ENCODE peak calls at places on chromosomes 1 and 21, in seven cellular contexts. One of them, this sample, is unnamed.

GRCh38 chr1:56196839-56197238 is 382.5 kb downstream of the PLPP3 start:
- ATAC-seq in body of pancreas: no peak
- ATAC-seq in CD8-positive, alpha-beta T cell: no peak
- ATAC-seq in pancreas: no peak
- ATAC-seq in left lung: no peak
- ATAC-seq in aorta: no peak
- ATAC-seq in right cardiac atrium: no peak
- ATAC-seq in this sample: no peak

GRCh38 chr1:112461200-112461871 is 47.4 kb upstream of the WNT2B start:
- ATAC-seq in CD8-positive, alpha-beta T cell: no peak
- ATAC-seq in body of pancreas: no peak
- ATAC-seq in left lung: peak
- ATAC-seq in aorta: no peak
- ATAC-seq in right cardiac atrium: no peak
- ATAC-seq in pancreas: no peak
- ATAC-seq in this sample: no peak

GRCh38 chr21:46667735-46668380 is 32.4 kb downstream of the PRMT2 start:
- ATAC-seq in pancreas: peak
- ATAC-seq in aorta: peak
- ATAC-seq in right cardiac atrium: peak
- ATAC-seq in body of pancreas: no peak
- ATAC-seq in left lung: peak
- ATAC-seq in CD8-positive, alpha-beta T cell: no peak
- ATAC-seq in this sample: no peak

GRCh38 chr1:21749859-21750468 is 33.0 kb downstream of the USP48 start:
- ATAC-seq in body of pancreas: no peak
- ATAC-seq in pancreas: no peak
- ATAC-seq in CD8-positive, alpha-beta T cell: no peak
- ATAC-seq in left lung: no peak
- ATAC-seq in right cardiac atrium: no peak
- ATAC-seq in aorta: no peak
- ATAC-seq in this sample: no peak

GRCh38 chr1:164953095-164953494 is 394.1 kb downstream of the PBX1 start:
- ATAC-seq in body of pancreas: no peak
- ATAC-seq in right cardiac atrium: no peak
- ATAC-seq in CD8-positive, alpha-beta T cell: no peak
- ATAC-seq in left lung: no peak
- ATAC-seq in aorta: no peak
- ATAC-seq in pancreas: no peak
- ATAC-seq in this sample: no peak

GRCh38 chr1:8889925-8890785 is 11.7 kb upstream of the ENO1 start:
- ATAC-seq in left lung: peak
- ATAC-seq in aorta: peak
- ATAC-seq in pancreas: peak
- ATAC-seq in right cardiac atrium: peak
- ATAC-seq in CD8-positive, alpha-beta T cell: no peak
- ATAC-seq in body of pancreas: peak
- ATAC-seq in this sample: peak

GRCh38 chr1:179366093-179366800 is 476 bp downstream of the AXDND1 start:
- ATAC-seq in aorta: no peak
- ATAC-seq in body of pancreas: peak
- ATAC-seq in pancreas: peak
- ATAC-seq in right cardiac atrium: no peak
- ATAC-seq in CD8-positive, alpha-beta T cell: peak
- ATAC-seq in left lung: peak
- ATAC-seq in this sample: no peak

GRCh38 chr1:17719874-17720273 is 35.3 kb upstream of the ACTL8 start:
- ATAC-seq in CD8-positive, alpha-beta T cell: no peak
- ATAC-seq in right cardiac atrium: no peak
- ATAC-seq in aorta: no peak
- ATAC-seq in left lung: no peak
- ATAC-seq in body of pancreas: no peak
- ATAC-seq in pancreas: no peak
- ATAC-seq in this sample: no peak

GRCh38 chr1:156004843-156005593 is 15.7 kb downstream of the SSR2 start:
- ATAC-seq in left lung: peak
- ATAC-seq in aorta: no peak
- ATAC-seq in body of pancreas: no peak
- ATAC-seq in right cardiac atrium: no peak
- ATAC-seq in pancreas: no peak
- ATAC-seq in CD8-positive, alpha-beta T cell: peak
- ATAC-seq in this sample: peak

GRCh38 chr1:216600730-216601426 is 122.4 kb downstream of the ESRRG start:
- ATAC-seq in aorta: peak
- ATAC-seq in left lung: peak
- ATAC-seq in right cardiac atrium: peak
- ATAC-seq in CD8-positive, alpha-beta T cell: no peak
- ATAC-seq in pancreas: peak
- ATAC-seq in body of pancreas: peak
- ATAC-seq in this sample: peak

GRCh38 chr1:67711150-67711849 is 26.3 kb downstream of the GADD45A start:
- ATAC-seq in left lung: no peak
- ATAC-seq in aorta: no peak
- ATAC-seq in body of pancreas: no peak
- ATAC-seq in CD8-positive, alpha-beta T cell: no peak
- ATAC-seq in right cardiac atrium: no peak
- ATAC-seq in pancreas: peak
- ATAC-seq in this sample: no peak

GRCh38 chr1:86616871-86617270 is 70.0 kb downstream of the CLCA4 start:
- ATAC-seq in CD8-positive, alpha-beta T cell: no peak
- ATAC-seq in body of pancreas: no peak
- ATAC-seq in aorta: no peak
- ATAC-seq in left lung: peak
- ATAC-seq in pancreas: no peak
- ATAC-seq in right cardiac atrium: peak
- ATAC-seq in this sample: no peak

GRCh38 chr1:198072177-198072576 is 84.6 kb upstream of the NEK7 start:
- ATAC-seq in pancreas: no peak
- ATAC-seq in right cardiac atrium: no peak
- ATAC-seq in aorta: no peak
- ATAC-seq in body of pancreas: no peak
- ATAC-seq in CD8-positive, alpha-beta T cell: no peak
- ATAC-seq in left lung: no peak
- ATAC-seq in this sample: no peak

GRCh38 chr1:226708342-226708780 is 30.7 kb downstream of the ITPKB start:
- ATAC-seq in right cardiac atrium: no peak
- ATAC-seq in aorta: no peak
- ATAC-seq in left lung: no peak
- ATAC-seq in CD8-positive, alpha-beta T cell: peak
- ATAC-seq in pancreas: no peak
- ATAC-seq in body of pancreas: no peak
- ATAC-seq in this sample: peak

GRCh38 chr1:20775700-20776099 is 11.4 kb downstream of the HP1BP3 start:
- ATAC-seq in aorta: no peak
- ATAC-seq in right cardiac atrium: no peak
- ATAC-seq in CD8-positive, alpha-beta T cell: no peak
- ATAC-seq in pancreas: no peak
- ATAC-seq in body of pancreas: no peak
- ATAC-seq in left lung: no peak
- ATAC-seq in this sample: no peak

GRCh38 chr1:50424045-50424939 is 1.0 kb upstream of the DMRTA2 start:
- ATAC-seq in right cardiac atrium: no peak
- ATAC-seq in CD8-positive, alpha-beta T cell: no peak
- ATAC-seq in aorta: no peak
- ATAC-seq in body of pancreas: no peak
- ATAC-seq in left lung: no peak
- ATAC-seq in pancreas: no peak
- ATAC-seq in this sample: no peak

GRCh38 chr1:50422675-50422945 is 633 bp downstream of the DMRTA2 start:
- ATAC-seq in aorta: no peak
- ATAC-seq in left lung: no peak
- ATAC-seq in CD8-positive, alpha-beta T cell: no peak
- ATAC-seq in right cardiac atrium: no peak
- ATAC-seq in pancreas: no peak
- ATAC-seq in body of pancreas: no peak
- ATAC-seq in this sample: no peak

GRCh38 chr1:50424940-50425375 is 1.7 kb upstream of the DMRTA2 start:
- ATAC-seq in left lung: no peak
- ATAC-seq in right cardiac atrium: no peak
- ATAC-seq in body of pancreas: no peak
- ATAC-seq in aorta: no peak
- ATAC-seq in pancreas: no peak
- ATAC-seq in CD8-positive, alpha-beta T cell: no peak
- ATAC-seq in this sample: no peak

GRCh38 chr1:50422946-50423669 is at the start of gene DMRTA2:
- ATAC-seq in left lung: peak
- ATAC-seq in aorta: no peak
- ATAC-seq in pancreas: peak
- ATAC-seq in CD8-positive, alpha-beta T cell: no peak
- ATAC-seq in body of pancreas: no peak
- ATAC-seq in right cardiac atrium: peak
- ATAC-seq in this sample: no peak

GRCh38 chr1:50423670-50424000 is 392 bp upstream of the DMRTA2 start:
- ATAC-seq in right cardiac atrium: no peak
- ATAC-seq in body of pancreas: no peak
- ATAC-seq in left lung: peak
- ATAC-seq in aorta: no peak
- ATAC-seq in CD8-positive, alpha-beta T cell: no peak
- ATAC-seq in pancreas: no peak
- ATAC-seq in this sample: no peak
- H3K4me3 ChIP-seq in right cardiac atrium: peak
- H3K4me3 ChIP-seq in body of pancreas: no peak
- H3K4me3 ChIP-seq in left lung: peak
- H3K4me3 ChIP-seq in aorta: peak
- H3K4me3 ChIP-seq in CD8-positive, alpha-beta T cell: peak
- H3K4me3 ChIP-seq in pancreas: no peak
- H3K4me3 ChIP-seq in this sample: peak

GRCh38 chr1:213985181-213986019 is 2.4 kb upstream of the PROX1 start:
- ATAC-seq in right cardiac atrium: peak
- ATAC-seq in aorta: no peak
- ATAC-seq in body of pancreas: no peak
- ATAC-seq in left lung: no peak
- ATAC-seq in CD8-positive, alpha-beta T cell: no peak
- ATAC-seq in pancreas: no peak
- ATAC-seq in this sample: no peak
- H3K4me3 ChIP-seq in right cardiac atrium: peak
- H3K4me3 ChIP-seq in aorta: no peak
- H3K4me3 ChIP-seq in body of pancreas: no peak
- H3K4me3 ChIP-seq in left lung: no peak
- H3K4me3 ChIP-seq in CD8-positive, alpha-beta T cell: no peak
- H3K4me3 ChIP-seq in pancreas: no peak
- H3K4me3 ChIP-seq in this sample: peak

GRCh38 chr21:35528109-35529042 is 479.3 kb upstream of the RUNX1 start:
- ATAC-seq in CD8-positive, alpha-beta T cell: peak
- ATAC-seq in right cardiac atrium: peak
- ATAC-seq in pancreas: peak
- ATAC-seq in body of pancreas: no peak
- ATAC-seq in aorta: peak
- ATAC-seq in left lung: peak
- ATAC-seq in this sample: peak
- H3K4me3 ChIP-seq in CD8-positive, alpha-beta T cell: peak
- H3K4me3 ChIP-seq in right cardiac atrium: peak
- H3K4me3 ChIP-seq in pancreas: no peak
- H3K4me3 ChIP-seq in body of pancreas: no peak
- H3K4me3 ChIP-seq in aorta: peak
- H3K4me3 ChIP-seq in left lung: peak
- H3K4me3 ChIP-seq in this sample: peak

GRCh38 chr1:99872063-99872462 is 21.9 kb downstream of the AGL start:
- ATAC-seq in left lung: no peak
- ATAC-seq in right cardiac atrium: no peak
- ATAC-seq in CD8-positive, alpha-beta T cell: no peak
- ATAC-seq in pancreas: no peak
- ATAC-seq in aorta: no peak
- ATAC-seq in body of pancreas: no peak
- ATAC-seq in this sample: no peak
- H3K4me3 ChIP-seq in left lung: no peak
- H3K4me3 ChIP-seq in right cardiac atrium: no peak
- H3K4me3 ChIP-seq in CD8-positive, alpha-beta T cell: no peak
- H3K4me3 ChIP-seq in pancreas: no peak
- H3K4me3 ChIP-seq in aorta: no peak
- H3K4me3 ChIP-seq in body of pancreas: no peak
- H3K4me3 ChIP-seq in this sample: no peak

DNA sequence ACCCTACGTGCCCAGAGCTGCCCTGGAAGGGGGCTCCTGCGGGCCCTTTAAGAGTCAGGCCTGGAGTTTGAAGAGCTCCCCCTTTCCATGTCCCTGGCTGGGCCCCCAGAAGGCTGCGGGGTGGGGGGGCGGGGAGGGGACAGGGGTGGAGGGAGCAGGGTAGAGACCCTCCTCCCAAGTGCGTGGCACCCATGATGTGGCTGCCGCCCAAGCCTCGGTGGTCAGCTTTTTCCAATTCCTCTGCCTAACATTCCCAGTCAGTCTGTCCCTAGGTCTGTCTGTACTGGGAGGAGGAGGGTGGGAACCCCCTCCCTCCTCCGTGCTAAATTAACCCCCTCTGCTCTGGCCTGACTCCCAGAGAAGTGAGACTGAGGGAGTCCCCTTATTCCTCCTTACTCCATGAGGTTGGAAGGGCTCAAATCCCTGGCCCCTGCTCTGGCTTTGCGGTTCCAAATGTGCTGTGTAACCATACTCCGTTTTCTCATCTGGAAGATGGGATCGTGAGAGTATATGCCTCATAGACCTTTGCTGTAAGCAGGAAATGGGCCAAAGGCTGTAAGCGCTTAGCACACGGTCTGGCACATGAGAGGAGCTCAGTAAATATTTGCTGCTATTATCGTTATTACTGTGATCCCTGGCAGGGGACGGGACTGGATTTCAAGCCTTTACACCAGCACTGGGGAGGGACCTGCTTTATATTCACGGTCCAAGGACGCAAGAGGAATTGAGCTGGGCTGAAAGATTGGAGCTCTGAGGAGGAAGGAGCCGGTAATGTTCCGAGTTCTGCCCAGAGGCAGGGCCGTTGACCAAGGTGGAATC is 653 bp upstream of the COL16A1 start:
- ATAC-seq in body of pancreas: peak
- ATAC-seq in left lung: peak
- ATAC-seq in CD8-positive, alpha-beta T cell: no peak
- ATAC-seq in aorta: peak
- ATAC-seq in pancreas: peak
- ATAC-seq in right cardiac atrium: peak
- ATAC-seq in this sample: peak
- H3K4me3 ChIP-seq in body of pancreas: no peak
- H3K4me3 ChIP-seq in left lung: peak
- H3K4me3 ChIP-seq in CD8-positive, alpha-beta T cell: no peak
- H3K4me3 ChIP-seq in aorta: peak
- H3K4me3 ChIP-seq in pancreas: no peak
- H3K4me3 ChIP-seq in right cardiac atrium: peak
- H3K4me3 ChIP-seq in this sample: peak

GRCh38 chr1:246214708-246215504 is 292.2 kb downstream of the SMYD3 start:
- ATAC-seq in left lung: peak
- ATAC-seq in aorta: peak
- ATAC-seq in right cardiac atrium: peak
- ATAC-seq in CD8-positive, alpha-beta T cell: no peak
- ATAC-seq in pancreas: peak
- ATAC-seq in body of pancreas: peak
- ATAC-seq in this sample: peak
- H3K4me3 ChIP-seq in left lung: no peak
- H3K4me3 ChIP-seq in aorta: no peak
- H3K4me3 ChIP-seq in right cardiac atrium: no peak
- H3K4me3 ChIP-seq in CD8-positive, alpha-beta T cell: no peak
- H3K4me3 ChIP-seq in pancreas: no peak
- H3K4me3 ChIP-seq in body of pancreas: no peak
- H3K4me3 ChIP-seq in this sample: no peak

GRCh38 chr1:192939440-192939839 is 119.7 kb downstream of the UCHL5 start:
- ATAC-seq in left lung: no peak
- ATAC-seq in right cardiac atrium: no peak
- ATAC-seq in body of pancreas: no peak
- ATAC-seq in CD8-positive, alpha-beta T cell: no peak
- ATAC-seq in pancreas: no peak
- ATAC-seq in aorta: no peak
- ATAC-seq in this sample: no peak
- H3K4me3 ChIP-seq in left lung: no peak
- H3K4me3 ChIP-seq in right cardiac atrium: no peak
- H3K4me3 ChIP-seq in body of pancreas: no peak
- H3K4me3 ChIP-seq in CD8-positive, alpha-beta T cell: no peak
- H3K4me3 ChIP-seq in pancreas: no peak
- H3K4me3 ChIP-seq in aorta: no peak
- H3K4me3 ChIP-seq in this sample: no peak